ENCODE peak calls at places on chromosome 13, in four cellular contexts. One of them, this sample, is unnamed.

GRCh38 chr13:59398127-59398526 is 765.6 kb downstream of the DIAPH3 start:
- DNase-seq in astrocyte of the spinal cord: no peak
- DNase-seq in WTC11: no peak
- DNase-seq in cardiac fibroblast: peak; percentile 38
- DNase-seq in this sample: no peak

GRCh38 chr13:96834626-96835025 is 159.7 kb downstream of the OXGR1 start:
- DNase-seq in astrocyte of the spinal cord: no peak
- DNase-seq in WTC11: no peak
- DNase-seq in cardiac fibroblast: no peak
- DNase-seq in this sample: no peak

GRCh38 chr13:28609936-28610335 is 49.0 kb upstream of the POMP start:
- DNase-seq in astrocyte of the spinal cord: peak; percentile 35
- DNase-seq in WTC11: no peak
- DNase-seq in cardiac fibroblast: peak; percentile 20
- DNase-seq in this sample: no peak

GRCh38 chr13:25778808-25779207 is 273.0 kb downstream of the SHISA2 start:
- DNase-seq in astrocyte of the spinal cord: no peak
- DNase-seq in WTC11: no peak
- DNase-seq in cardiac fibroblast: no peak
- DNase-seq in this sample: no peak

GRCh38 chr13:112178769-112179168 is 111.8 kb downstream of the SOX1 start:
- DNase-seq in astrocyte of the spinal cord: no peak
- DNase-seq in WTC11: no peak
- DNase-seq in cardiac fibroblast: no peak
- DNase-seq in this sample: no peak

GRCh38 chr13:80160110-80160509 is 180.8 kb downstream of the SPRY2 start:
- DNase-seq in astrocyte of the spinal cord: no peak
- DNase-seq in WTC11: no peak
- DNase-seq in cardiac fibroblast: no peak
- DNase-seq in this sample: no peak

GRCh38 chr13:103952183-103952582 is 886.0 kb upstream of the SLC10A2 start:
- DNase-seq in astrocyte of the spinal cord: no peak
- DNase-seq in WTC11: no peak
- DNase-seq in cardiac fibroblast: no peak
- DNase-seq in this sample: no peak

GRCh38 chr13:39596685-39597084 is 6.3 kb downstream of the LHFPL6 start:
- DNase-seq in astrocyte of the spinal cord: no peak
- DNase-seq in WTC11: no peak
- DNase-seq in cardiac fibroblast: no peak
- DNase-seq in this sample: no peak

GRCh38 chr13:113564331-113565023 is 20.1 kb upstream of the TFDP1 start:
- DNase-seq in astrocyte of the spinal cord: no peak
- DNase-seq in WTC11: no peak
- DNase-seq in cardiac fibroblast: no peak
- DNase-seq in this sample: no peak

GRCh38 chr13:49679244-49679643 is 12.0 kb downstream of the EBPL start:
- DNase-seq in astrocyte of the spinal cord: peak; percentile 31
- DNase-seq in WTC11: no peak
- DNase-seq in cardiac fibroblast: peak; percentile 44
- DNase-seq in this sample: no peak
- TF ChIP-seq CTCF in astrocyte of the spinal cord: peak; percentile 33
- TF ChIP-seq CTCF in WTC11: no peak
- TF ChIP-seq CTCF in cardiac fibroblast: peak; percentile 8
- TF ChIP-seq CTCF in this sample: no peak

GRCh38 chr13:101660711-101661110 is 208.2 kb downstream of the ITGBL1 start:
- DNase-seq in astrocyte of the spinal cord: no peak
- DNase-seq in WTC11: no peak
- DNase-seq in cardiac fibroblast: no peak
- DNase-seq in this sample: no peak
- TF ChIP-seq CTCF in astrocyte of the spinal cord: no peak
- TF ChIP-seq CTCF in WTC11: no peak
- TF ChIP-seq CTCF in cardiac fibroblast: no peak
- TF ChIP-seq CTCF in this sample: no peak

DNA sequence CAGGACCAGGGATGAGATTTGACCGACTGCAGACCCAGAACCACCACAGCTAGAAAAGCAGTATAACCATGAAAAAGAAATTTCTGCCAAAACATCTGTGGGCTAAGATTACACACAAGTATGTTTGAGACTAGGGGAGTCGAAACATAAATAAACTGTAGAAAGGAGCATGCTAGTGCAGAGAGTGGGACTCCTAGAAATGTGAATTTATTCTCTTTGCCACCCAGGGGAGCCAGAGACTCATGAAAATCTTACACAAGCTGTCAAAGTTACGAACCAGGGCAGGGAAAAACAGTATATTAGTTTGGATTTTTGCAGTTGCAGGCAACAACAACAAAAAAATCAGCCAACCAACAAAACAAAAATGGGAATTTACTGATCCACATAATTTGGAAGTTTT is 12.3 kb upstream of the HSPH1 start:
- DNase-seq in astrocyte of the spinal cord: peak; percentile 53
- DNase-seq in WTC11: no peak
- DNase-seq in cardiac fibroblast: peak; percentile 64
- DNase-seq in this sample: no peak
- TF ChIP-seq CTCF in astrocyte of the spinal cord: peak; percentile 34
- TF ChIP-seq CTCF in WTC11: no peak
- TF ChIP-seq CTCF in cardiac fibroblast: no peak
- TF ChIP-seq CTCF in this sample: no peak

DNA sequence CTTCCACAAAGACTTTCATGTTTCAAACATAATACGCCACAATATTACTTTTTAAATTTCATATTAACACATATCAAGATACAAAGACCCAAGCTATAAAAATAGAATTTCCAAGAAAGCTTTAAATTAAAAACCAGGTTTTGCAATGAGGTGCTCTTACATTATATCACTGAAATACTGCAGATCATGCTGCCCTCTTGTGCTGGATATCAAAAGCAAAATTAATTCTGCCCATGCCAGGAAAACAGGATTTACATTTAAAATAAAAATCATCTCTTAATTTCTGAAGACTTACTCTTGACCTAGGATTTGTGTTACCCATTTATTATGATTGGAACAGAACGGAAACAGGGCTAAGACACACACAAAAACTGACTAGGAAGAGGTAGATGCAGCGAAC is 145.0 kb downstream of the ABCC4 start:
- DNase-seq in astrocyte of the spinal cord: peak; percentile 59
- DNase-seq in WTC11: no peak
- DNase-seq in cardiac fibroblast: peak; percentile 68
- DNase-seq in this sample: no peak
- TF ChIP-seq CTCF in astrocyte of the spinal cord: peak; percentile 45
- TF ChIP-seq CTCF in WTC11: no peak
- TF ChIP-seq CTCF in cardiac fibroblast: peak; percentile 32
- TF ChIP-seq CTCF in this sample: peak; percentile 65

DNA sequence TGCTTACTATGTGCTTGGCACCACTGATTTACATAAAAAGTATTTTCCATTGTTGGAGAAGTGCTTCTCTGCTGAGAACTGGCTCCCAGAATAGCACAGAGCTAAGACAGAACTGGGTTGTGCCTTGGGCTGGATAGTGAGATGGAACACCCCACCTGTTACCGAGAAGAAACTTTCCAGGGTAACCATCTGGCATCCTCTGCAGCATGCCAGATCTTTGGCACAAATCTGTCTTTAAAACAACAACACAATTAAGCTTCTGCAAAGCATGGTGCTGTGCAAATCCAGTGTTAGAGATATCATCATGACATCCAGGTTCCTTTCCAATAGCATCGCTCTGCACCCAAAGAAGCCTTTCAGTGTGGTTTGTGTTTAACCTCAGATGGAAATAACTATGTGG is 202.5 kb upstream of the RFC3 start:
- DNase-seq in astrocyte of the spinal cord: no peak
- DNase-seq in WTC11: no peak
- DNase-seq in cardiac fibroblast: no peak
- DNase-seq in this sample: no peak
- TF ChIP-seq CTCF in astrocyte of the spinal cord: no peak
- TF ChIP-seq CTCF in WTC11: no peak
- TF ChIP-seq CTCF in cardiac fibroblast: no peak
- TF ChIP-seq CTCF in this sample: no peak

GRCh38 chr13:44048326-44048725 is 168.6 kb downstream of the LACC1 start:
- DNase-seq in astrocyte of the spinal cord: no peak
- DNase-seq in WTC11: no peak
- DNase-seq in cardiac fibroblast: peak; percentile 10
- DNase-seq in this sample: no peak
- TF ChIP-seq CTCF in astrocyte of the spinal cord: no peak
- TF ChIP-seq CTCF in WTC11: no peak
- TF ChIP-seq CTCF in cardiac fibroblast: peak; percentile 23
- TF ChIP-seq CTCF in this sample: no peak

DNA sequence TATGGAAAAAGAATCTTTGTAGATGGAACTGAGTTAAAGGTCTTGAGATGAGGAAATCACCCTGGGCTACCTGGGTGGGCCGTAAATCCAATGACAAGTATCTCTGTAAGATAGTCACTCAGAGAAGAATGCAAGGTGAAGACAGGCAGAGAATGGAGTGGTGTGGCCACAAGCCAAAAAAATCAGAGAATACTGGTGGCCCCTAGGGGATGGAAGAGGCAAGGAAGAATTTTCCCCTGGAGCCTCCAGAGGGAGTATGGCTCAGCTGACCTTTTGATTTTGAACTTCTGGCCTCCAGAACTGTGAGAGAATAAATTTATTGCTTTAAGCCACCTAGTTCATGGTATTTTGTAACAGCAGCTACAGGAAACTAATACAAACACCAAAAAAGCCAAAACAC is 32.7 kb upstream of the CSNK1A1L start:
- DNase-seq in astrocyte of the spinal cord: no peak
- DNase-seq in WTC11: peak; percentile 12
- DNase-seq in cardiac fibroblast: peak; percentile 41
- DNase-seq in this sample: no peak
- TF ChIP-seq CTCF in astrocyte of the spinal cord: peak; percentile 20
- TF ChIP-seq CTCF in WTC11: no peak
- TF ChIP-seq CTCF in cardiac fibroblast: peak; percentile 32
- TF ChIP-seq CTCF in this sample: peak; percentile 22

GRCh38 chr13:76036176-76036575 is 400.0 kb downstream of the LMO7 start:
- DNase-seq in astrocyte of the spinal cord: peak; percentile 9
- DNase-seq in WTC11: no peak
- DNase-seq in cardiac fibroblast: peak; percentile 26
- DNase-seq in this sample: no peak

GRCh38 chr13:76035711-76036110 is 399.6 kb downstream of the LMO7 start:
- DNase-seq in astrocyte of the spinal cord: peak; percentile 14
- DNase-seq in WTC11: no peak
- DNase-seq in cardiac fibroblast: peak; percentile 24
- DNase-seq in this sample: no peak

GRCh38 chr13:76043882-76044281 is 407.8 kb downstream of the LMO7 start:
- DNase-seq in astrocyte of the spinal cord: no peak
- DNase-seq in WTC11: no peak
- DNase-seq in cardiac fibroblast: no peak
- DNase-seq in this sample: no peak

GRCh38 chr13:76038920-76039716 is 403.0 kb downstream of the LMO7 start:
- DNase-seq in astrocyte of the spinal cord: no peak
- DNase-seq in WTC11: peak; percentile 31
- DNase-seq in cardiac fibroblast: no peak
- DNase-seq in this sample: no peak
- TF ChIP-seq CTCF in astrocyte of the spinal cord: peak; percentile 20
- TF ChIP-seq CTCF in WTC11: no peak
- TF ChIP-seq CTCF in cardiac fibroblast: no peak
- TF ChIP-seq CTCF in this sample: peak; percentile 10

GRCh38 chr13:82847595-82847994 is 1034.7 kb downstream of the SLITRK1 start:
- DNase-seq in astrocyte of the spinal cord: no peak
- DNase-seq in WTC11: no peak
- DNase-seq in cardiac fibroblast: no peak
- DNase-seq in this sample: no peak
- TF ChIP-seq CTCF in astrocyte of the spinal cord: no peak
- TF ChIP-seq CTCF in WTC11: no peak
- TF ChIP-seq CTCF in cardiac fibroblast: no peak
- TF ChIP-seq CTCF in this sample: no peak